ENCODE peak calls at places on chromosome 15, in six cellular contexts. J, Q, M, X, A and N are unnamed samples.

GRCh38 chr15:67574981-67575632 is 32.6 kb downstream of the MAP2K5 start:
- DNase-seq in J (no peak), Q (no peak), A (peak; percentile 25), M (no peak), X (no peak), N (peak; percentile 38)

GRCh38 chr15:36888018-36888992 is 212.0 kb downstream of the MEIS2 start:
- DNase-seq in A (peak; percentile 8), M (no peak), Q (no peak), X (no peak), J (no peak), N (no peak)

GRCh38 chr15:70714575-70714974 is 48.8 kb downstream of the UACA start:
- DNase-seq in A (peak; percentile 35), M (no peak), J (no peak), X (no peak), Q (peak; percentile 40), N (no peak)

GRCh38 chr15:73174171-73174570 is 121.9 kb downstream of the NEO1 start:
- DNase-seq in X (no peak), J (no peak), A (no peak), M (no peak), Q (no peak), N (no peak)

GRCh38 chr15:38768970-38769369 is 204.4 kb upstream of the RASGRP1 start:
- DNase-seq in A (peak; percentile 62), X (no peak), M (no peak), J (no peak), Q (no peak), N (no peak)

GRCh38 chr15:78131295-78132021 is at the start of gene CIB2:
- DNase-seq in A (peak; percentile 72), Q (peak; percentile 78), M (peak; percentile 65), X (peak; percentile 35), J (peak; percentile 14), N (peak; percentile 8)

GRCh38 chr15:73305331-73306211 is 63.2 kb downstream of the HCN4 start:
- DNase-seq in Q (peak; percentile 74), M (peak; percentile 82), J (peak; percentile 47), A (peak; percentile 71), X (peak; percentile 43), N (peak; percentile 38)

GRCh38 chr15:82963356-82964341 is 11.1 kb upstream of the HOMER2 start:
- DNase-seq in J (no peak), A (no peak), X (no peak), M (no peak), Q (no peak), N (no peak)

GRCh38 chr15:59372352-59373211 is at the start of gene MYO1E:
- DNase-seq in Q (peak; percentile 98), A (peak; percentile 98), J (peak; percentile 95), X (peak; percentile 93), M (peak; percentile 82), N (peak; percentile 96)

GRCh38 chr15:74042603-74043424 is 39.5 kb downstream of the GOLGA6A start:
- DNase-seq in Q (no peak), M (no peak), J (no peak), A (no peak), X (no peak), N (no peak)

GRCh38 chr15:64530472-64530871 is 70.1 kb downstream of the ZNF609 start:
- DNase-seq in X (no peak), A (no peak), J (no peak), Q (no peak), M (no peak), N (no peak)

GRCh38 chr15:73873889-73874511 is 636 bp downstream of the TBC1D21 start:
- DNase-seq in M (peak; percentile 47), Q (peak; percentile 60), X (no peak), A (peak; percentile 66), J (peak; percentile 49), N (peak; percentile 49)